ENCODE peak calls at places on chromosomes 13 and 19, in eight cellular contexts. One of them, this sample, is unnamed.

GRCh38 chr13:36673352-36673751 is 468 bp upstream of the SERTM1 start:
- DNase-seq in SK-N-SH: no peak
- DNase-seq in A549: no peak
- DNase-seq in HepG2: no peak
- DNase-seq in HCT116: no peak
- DNase-seq in K562: no peak
- DNase-seq in GM12878: no peak
- DNase-seq in endothelial cell of umbilical vein: no peak
- DNase-seq in this sample: no peak

GRCh38 chr19:45322311-45322710 is 364 bp downstream of the CKM start:
- DNase-seq in SK-N-SH: no peak
- DNase-seq in A549: no peak
- DNase-seq in HepG2: peak
- DNase-seq in HCT116: no peak
- DNase-seq in K562: no peak
- DNase-seq in GM12878: no peak
- DNase-seq in endothelial cell of umbilical vein: no peak
- DNase-seq in this sample: peak

GRCh38 chr13:112032186-112032835 is 34.6 kb upstream of the SOX1 start:
- DNase-seq in SK-N-SH: no peak
- DNase-seq in A549: no peak
- DNase-seq in HepG2: no peak
- DNase-seq in HCT116: no peak
- DNase-seq in K562: no peak
- DNase-seq in GM12878: no peak
- DNase-seq in endothelial cell of umbilical vein: no peak
- DNase-seq in this sample: peak

GRCh38 chr13:29507356-29507755 is 88.1 kb downstream of the SLC7A1 start:
- DNase-seq in SK-N-SH: no peak
- DNase-seq in A549: no peak
- DNase-seq in HepG2: no peak
- DNase-seq in HCT116: no peak
- DNase-seq in K562: no peak
- DNase-seq in GM12878: no peak
- DNase-seq in endothelial cell of umbilical vein: no peak
- DNase-seq in this sample: no peak

GRCh38 chr19:46390866-46391265 is 22.5 kb downstream of the CCDC8 start:
- DNase-seq in SK-N-SH: no peak
- DNase-seq in A549: no peak
- DNase-seq in HepG2: no peak
- DNase-seq in HCT116: no peak
- DNase-seq in K562: no peak
- DNase-seq in GM12878: no peak
- DNase-seq in endothelial cell of umbilical vein: no peak
- DNase-seq in this sample: no peak

GRCh38 chr13:77325371-77325941 is 1.4 kb downstream of the MYCBP2 start:
- DNase-seq in SK-N-SH: peak
- DNase-seq in A549: no peak
- DNase-seq in HepG2: no peak
- DNase-seq in HCT116: no peak
- DNase-seq in K562: no peak
- DNase-seq in GM12878: no peak
- DNase-seq in endothelial cell of umbilical vein: peak
- DNase-seq in this sample: peak

GRCh38 chr13:76289558-76289957 is 596.6 kb downstream of the KCTD12 start:
- DNase-seq in SK-N-SH: no peak
- DNase-seq in A549: no peak
- DNase-seq in HepG2: no peak
- DNase-seq in HCT116: no peak
- DNase-seq in K562: no peak
- DNase-seq in GM12878: no peak
- DNase-seq in endothelial cell of umbilical vein: no peak
- DNase-seq in this sample: no peak

GRCh38 chr13:97395437-97396136 is 38.4 kb upstream of the RAP2A start:
- DNase-seq in SK-N-SH: no peak
- DNase-seq in A549: peak
- DNase-seq in HepG2: no peak
- DNase-seq in HCT116: no peak
- DNase-seq in K562: no peak
- DNase-seq in GM12878: no peak
- DNase-seq in endothelial cell of umbilical vein: no peak
- DNase-seq in this sample: no peak

GRCh38 chr13:41459754-41460111 is 2.4 kb downstream of the RGCC start:
- DNase-seq in SK-N-SH: no peak
- DNase-seq in A549: no peak
- DNase-seq in HepG2: no peak
- DNase-seq in HCT116: no peak
- DNase-seq in K562: no peak
- DNase-seq in GM12878: no peak
- DNase-seq in endothelial cell of umbilical vein: no peak
- DNase-seq in this sample: no peak

GRCh38 chr13:109737606-109738005 is 48.8 kb downstream of the IRS2 start:
- DNase-seq in SK-N-SH: no peak
- DNase-seq in A549: no peak
- DNase-seq in HepG2: no peak
- DNase-seq in HCT116: no peak
- DNase-seq in K562: no peak
- DNase-seq in GM12878: no peak
- DNase-seq in endothelial cell of umbilical vein: no peak
- DNase-seq in this sample: no peak

GRCh38 chr19:6521718-6522646 is 8.8 kb upstream of the TNFSF9 start:
- DNase-seq in SK-N-SH: no peak
- DNase-seq in A549: no peak
- DNase-seq in HepG2: no peak
- DNase-seq in HCT116: no peak
- DNase-seq in K562: peak
- DNase-seq in GM12878: peak
- DNase-seq in endothelial cell of umbilical vein: no peak
- DNase-seq in this sample: peak

GRCh38 chr13:32645854-32646253 is 59.6 kb downstream of the PDS5B start:
- DNase-seq in SK-N-SH: no peak
- DNase-seq in A549: no peak
- DNase-seq in HepG2: no peak
- DNase-seq in HCT116: no peak
- DNase-seq in K562: no peak
- DNase-seq in GM12878: peak
- DNase-seq in endothelial cell of umbilical vein: no peak
- DNase-seq in this sample: peak
- H3K4me3 ChIP-seq in SK-N-SH: no peak
- H3K4me3 ChIP-seq in A549: no peak
- H3K4me3 ChIP-seq in HepG2: no peak
- H3K4me3 ChIP-seq in HCT116: no peak
- H3K4me3 ChIP-seq in K562: no peak
- H3K4me3 ChIP-seq in GM12878: no peak
- H3K4me3 ChIP-seq in endothelial cell of umbilical vein: no peak
- H3K4me3 ChIP-seq in this sample: no peak

GRCh38 chr19:48506138-48506733 is 5.4 kb downstream of the LMTK3 start:
- DNase-seq in SK-N-SH: peak
- DNase-seq in A549: peak
- DNase-seq in HepG2: peak
- DNase-seq in HCT116: no peak
- DNase-seq in K562: peak
- DNase-seq in GM12878: no peak
- DNase-seq in endothelial cell of umbilical vein: no peak
- DNase-seq in this sample: peak
- TF ChIP-seq MAX in SK-N-SH: no peak
- TF ChIP-seq MAX in A549: no peak
- TF ChIP-seq MAX in HepG2: no peak
- TF ChIP-seq MAX in HCT116: no peak
- TF ChIP-seq MAX in K562: no peak
- TF ChIP-seq MAX in GM12878: no peak
- TF ChIP-seq MAX in endothelial cell of umbilical vein: no peak
- TF ChIP-seq MAX in this sample: no peak

GRCh38 chr13:42876810-42877550 is 95.6 kb downstream of the FAM216B start:
- DNase-seq in SK-N-SH: no peak
- DNase-seq in A549: no peak
- DNase-seq in HepG2: no peak
- DNase-seq in HCT116: no peak
- DNase-seq in K562: no peak
- DNase-seq in GM12878: no peak
- DNase-seq in endothelial cell of umbilical vein: no peak
- DNase-seq in this sample: no peak

GRCh38 chr13:42876270-42876714 is 94.9 kb downstream of the FAM216B start:
- DNase-seq in SK-N-SH: no peak
- DNase-seq in A549: no peak
- DNase-seq in HepG2: no peak
- DNase-seq in HCT116: no peak
- DNase-seq in K562: no peak
- DNase-seq in GM12878: peak
- DNase-seq in endothelial cell of umbilical vein: no peak
- DNase-seq in this sample: no peak

GRCh38 chr13:42873081-42873480 is 91.7 kb downstream of the FAM216B start:
- DNase-seq in SK-N-SH: no peak
- DNase-seq in A549: no peak
- DNase-seq in HepG2: no peak
- DNase-seq in HCT116: no peak
- DNase-seq in K562: no peak
- DNase-seq in GM12878: no peak
- DNase-seq in endothelial cell of umbilical vein: no peak
- DNase-seq in this sample: no peak

GRCh38 chr13:42878721-42879120 is 97.3 kb downstream of the FAM216B start:
- DNase-seq in SK-N-SH: no peak
- DNase-seq in A549: no peak
- DNase-seq in HepG2: no peak
- DNase-seq in HCT116: no peak
- DNase-seq in K562: no peak
- DNase-seq in GM12878: no peak
- DNase-seq in endothelial cell of umbilical vein: no peak
- DNase-seq in this sample: no peak

DNA sequence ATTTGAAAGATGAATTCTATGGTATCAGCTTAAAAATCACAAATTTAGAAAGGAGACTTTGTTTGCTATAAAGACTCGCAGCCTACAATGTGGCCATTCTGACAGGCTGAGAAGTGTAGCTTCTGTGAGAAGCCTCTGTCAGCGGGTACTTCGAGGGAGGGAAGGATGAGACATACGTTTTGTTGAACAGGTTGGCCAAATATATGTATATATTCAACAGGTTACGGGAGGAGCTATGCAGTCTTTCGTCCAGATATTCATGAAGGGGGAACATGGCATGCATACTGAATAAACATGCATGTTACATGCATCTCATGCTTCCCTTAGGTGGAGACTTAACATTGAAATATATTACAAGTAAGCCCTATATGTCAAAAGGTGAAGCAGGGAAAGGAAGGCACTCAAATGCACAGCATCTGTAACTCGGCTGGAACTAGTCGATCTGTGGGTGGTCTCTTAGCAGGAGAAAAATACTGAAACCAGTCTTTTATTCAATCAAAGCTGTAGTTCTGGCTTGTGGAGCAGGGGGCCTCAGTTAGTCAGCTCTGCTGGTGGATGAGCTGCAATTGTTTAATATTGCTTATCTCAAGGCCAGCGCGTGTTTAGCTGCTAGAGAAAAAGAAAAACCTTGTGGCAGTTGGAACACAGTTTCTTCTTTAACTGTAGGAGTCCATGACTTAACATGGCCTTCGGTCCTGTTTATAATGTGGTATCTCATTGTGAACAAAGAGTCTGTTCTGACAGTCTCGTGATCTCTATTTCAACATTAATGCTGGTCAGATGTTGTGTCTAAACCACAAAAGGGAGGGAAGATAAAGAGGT is 94.3 kb downstream of the FAM216B start:
- DNase-seq in SK-N-SH: peak
- DNase-seq in A549: no peak
- DNase-seq in HepG2: no peak
- DNase-seq in HCT116: no peak
- DNase-seq in K562: no peak
- DNase-seq in GM12878: no peak
- DNase-seq in endothelial cell of umbilical vein: peak
- DNase-seq in this sample: no peak
- H3K4me3 ChIP-seq in SK-N-SH: no peak
- H3K4me3 ChIP-seq in A549: no peak
- H3K4me3 ChIP-seq in HepG2: no peak
- H3K4me3 ChIP-seq in HCT116: no peak
- H3K4me3 ChIP-seq in K562: no peak
- H3K4me3 ChIP-seq in GM12878: no peak
- H3K4me3 ChIP-seq in endothelial cell of umbilical vein: no peak
- H3K4me3 ChIP-seq in this sample: no peak

GRCh38 chr19:53945441-53945840 is 17.3 kb upstream of the CACNG8 start:
- DNase-seq in SK-N-SH: peak
- DNase-seq in A549: peak
- DNase-seq in HepG2: no peak
- DNase-seq in HCT116: peak
- DNase-seq in K562: peak
- DNase-seq in GM12878: no peak
- DNase-seq in endothelial cell of umbilical vein: no peak
- DNase-seq in this sample: peak
- TF ChIP-seq MAX in SK-N-SH: peak
- TF ChIP-seq MAX in A549: no peak
- TF ChIP-seq MAX in HepG2: no peak
- TF ChIP-seq MAX in HCT116: no peak
- TF ChIP-seq MAX in K562: no peak
- TF ChIP-seq MAX in GM12878: no peak
- TF ChIP-seq MAX in endothelial cell of umbilical vein: no peak
- TF ChIP-seq MAX in this sample: no peak

GRCh38 chr19:4369109-4369887 is 25.9 kb downstream of the MPND start:
- DNase-seq in SK-N-SH: no peak
- DNase-seq in A549: no peak
- DNase-seq in HepG2: no peak
- DNase-seq in HCT116: no peak
- DNase-seq in K562: peak
- DNase-seq in GM12878: peak
- DNase-seq in endothelial cell of umbilical vein: no peak
- DNase-seq in this sample: no peak

GRCh38 chr19:4371209-4371897 is 28.0 kb downstream of the MPND start:
- DNase-seq in SK-N-SH: no peak
- DNase-seq in A549: no peak
- DNase-seq in HepG2: no peak
- DNase-seq in HCT116: no peak
- DNase-seq in K562: no peak
- DNase-seq in GM12878: no peak
- DNase-seq in endothelial cell of umbilical vein: no peak
- DNase-seq in this sample: no peak

GRCh38 chr19:4368128-4368820 is 24.9 kb downstream of the MPND start:
- DNase-seq in SK-N-SH: no peak
- DNase-seq in A549: no peak
- DNase-seq in HepG2: no peak
- DNase-seq in HCT116: no peak
- DNase-seq in K562: no peak
- DNase-seq in GM12878: no peak
- DNase-seq in endothelial cell of umbilical vein: peak
- DNase-seq in this sample: no peak

GRCh38 chr19:4370418-4371041 is 27.2 kb downstream of the MPND start:
- DNase-seq in SK-N-SH: no peak
- DNase-seq in A549: no peak
- DNase-seq in HepG2: no peak
- DNase-seq in HCT116: no peak
- DNase-seq in K562: no peak
- DNase-seq in GM12878: no peak
- DNase-seq in endothelial cell of umbilical vein: no peak
- DNase-seq in this sample: no peak

GRCh38 chr19:4369888-4370260 is 26.5 kb downstream of the MPND start:
- DNase-seq in SK-N-SH: no peak
- DNase-seq in A549: no peak
- DNase-seq in HepG2: no peak
- DNase-seq in HCT116: no peak
- DNase-seq in K562: peak
- DNase-seq in GM12878: no peak
- DNase-seq in endothelial cell of umbilical vein: peak
- DNase-seq in this sample: no peak
- H3K4me3 ChIP-seq in SK-N-SH: no peak
- H3K4me3 ChIP-seq in A549: no peak
- H3K4me3 ChIP-seq in HepG2: no peak
- H3K4me3 ChIP-seq in HCT116: no peak
- H3K4me3 ChIP-seq in K562: no peak
- H3K4me3 ChIP-seq in GM12878: peak
- H3K4me3 ChIP-seq in endothelial cell of umbilical vein: no peak
- H3K4me3 ChIP-seq in this sample: no peak

This sample was measured in NB4.